ENCODE peak calls at places on chromosomes 5 and 9, in four cellular contexts. Y is NB4, C is AG04450, I is kidney epithelial cell. J is an unnamed sample.

GRCh38 chr5:168995024-168995423 is 305.9 kb downstream of the SLIT3 start:
- DNase-seq in Y (no peak), I (no peak), C (no peak), J (no peak)

GRCh38 chr9:134295101-134295745 is 31.0 kb upstream of the RXRA start:
- DNase-seq in I (no peak), Y (no peak), C (no peak), J (no peak)

GRCh38 chr9:36322462-36322861 is 64.2 kb upstream of the GNE start:
- DNase-seq in C (no peak), Y (no peak), I (no peak), J (no peak)

GRCh38 chr5:6424110-6424659 is 24.5 kb upstream of the UBE2QL1 start:
- DNase-seq in I (no peak), Y (no peak), C (no peak), J (no peak)

GRCh38 chr5:151251621-151252020 is 1.4 kb upstream of the GM2A start:
- DNase-seq in Y (no peak), C (no peak), I (no peak), J (no peak)

GRCh38 chr9:90919883-90920282 is 118.3 kb downstream of the SYK start:
- DNase-seq in C (no peak), Y (no peak), I (no peak), J (no peak)

GRCh38 chr5:61918606-61919005 is 387.4 kb upstream of the KIF2A start:
- DNase-seq in Y (no peak), C (no peak), I (no peak), J (no peak)

GRCh38 chr5:180105827-180106312 is 34.3 kb upstream of the RNF130 start:
- DNase-seq in C (no peak), I (no peak), Y (peak), J (no peak)

GRCh38 chr5:31809037-31809910 is 170.3 kb downstream of the PDZD2 start:
- DNase-seq in Y (peak), C (peak), I (peak), J (peak)

GRCh38 chr5:5294429-5294828 is 128.0 kb upstream of the ICE1 start:
- DNase-seq in C (no peak), I (no peak), Y (no peak), J (no peak)

GRCh38 chr5:77087484-77088291 is 603 bp upstream of the ZBED3 start:
- DNase-seq in I (no peak), Y (peak), C (no peak), J (no peak)

GRCh38 chr5:77082280-77082679 is 4.8 kb downstream of the ZBED3 start:
- DNase-seq in I (no peak), C (no peak), Y (no peak), J (no peak)

GRCh38 chr5:77080905-77081304 is 6.2 kb downstream of the ZBED3 start:
- DNase-seq in C (no peak), Y (no peak), I (no peak), J (no peak)

GRCh38 chr5:77083088-77083487 is 4.0 kb downstream of the ZBED3 start:
- DNase-seq in C (no peak), I (no peak), Y (no peak), J (no peak)

DNA sequence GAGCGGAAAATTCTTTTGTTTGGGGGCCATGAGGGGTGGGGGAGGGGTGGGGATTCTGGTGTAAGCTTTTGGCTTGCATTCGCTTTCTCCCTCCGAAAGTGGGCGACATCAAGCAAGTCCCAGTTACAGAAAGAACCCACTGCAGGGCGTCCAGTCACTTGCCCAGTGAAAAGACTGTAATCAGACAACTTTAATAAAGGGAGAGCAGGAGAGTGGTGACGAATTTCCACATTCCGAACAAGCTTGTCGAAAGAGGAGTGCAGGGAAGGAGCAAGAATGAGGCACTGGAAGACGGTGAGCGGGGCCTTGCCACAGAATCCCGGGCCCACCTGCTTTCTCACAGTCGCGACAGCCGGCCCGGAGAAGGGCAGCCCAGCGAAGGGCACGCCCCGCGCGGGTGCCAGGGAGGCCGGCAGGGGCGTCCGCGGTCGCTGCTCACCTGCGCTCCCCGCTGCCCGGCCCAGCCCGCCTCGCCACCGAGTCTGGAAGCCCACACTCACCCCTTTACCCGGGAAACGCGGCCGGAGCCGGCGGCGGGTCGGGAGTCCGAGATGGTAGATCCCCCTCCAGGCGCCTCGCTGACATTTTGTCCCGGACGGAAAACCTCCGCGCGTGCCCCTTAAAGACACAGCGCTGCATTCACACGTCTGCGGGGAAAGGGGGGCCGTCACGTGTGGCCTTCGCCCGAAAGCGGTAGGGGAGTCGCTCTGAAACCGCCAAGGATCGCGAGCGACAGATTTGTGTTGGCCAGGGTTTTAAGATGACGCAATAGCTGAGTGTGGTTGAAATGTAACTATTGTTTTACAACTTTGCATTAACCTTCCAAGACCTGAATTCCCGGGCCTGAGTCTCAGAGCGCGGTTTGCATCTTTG is at the start of gene ZBED3:
- DNase-seq in I (peak), Y (peak), C (peak), J (peak)
- TF ChIP-seq CTCF in I (peak), Y (peak), C (no peak), J (peak)

GRCh38 chr5:30414078-30414477 is 779.4 kb upstream of the CDH6 start:
- DNase-seq in I (no peak), C (no peak), Y (no peak), J (no peak)

DNA sequence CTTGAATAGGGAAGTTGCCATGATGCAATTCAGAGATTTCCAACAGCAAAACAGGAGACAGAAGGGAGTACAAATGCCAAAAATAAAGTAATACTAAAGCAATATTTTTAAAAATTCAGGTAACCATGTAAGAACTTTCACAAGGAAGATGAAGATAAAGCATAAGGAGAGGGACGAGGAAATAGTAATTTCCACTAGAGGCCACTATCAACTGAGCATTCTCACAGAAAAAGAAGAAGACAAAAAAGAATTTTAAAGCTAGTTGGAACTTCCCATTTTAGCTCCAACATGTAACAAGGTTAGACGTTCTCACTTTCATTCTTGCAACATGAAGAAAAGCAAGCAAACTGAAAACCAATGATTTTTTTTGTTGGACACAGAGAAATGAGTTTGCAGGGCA is 779.9 kb upstream of the CDH6 start:
- DNase-seq in Y (no peak), I (no peak), C (no peak), J (no peak)
- TF ChIP-seq CTCF in Y (no peak), I (peak), C (peak), J (no peak)

GRCh38 chr5:94159144-94159543 is 417.7 kb upstream of the POU5F2 start:
- DNase-seq in I (no peak), Y (peak), C (no peak), J (no peak)
- TF ChIP-seq CTCF in I (no peak), Y (no peak), C (no peak), J (peak)

GRCh38 chr5:92265804-92266203 is 882.7 kb upstream of the ARRDC3 start:
- DNase-seq in I (no peak), C (no peak), Y (no peak), J (no peak)
- TF ChIP-seq CTCF in I (no peak), C (no peak), Y (no peak), J (no peak)

GRCh38 chr5:154397652-154398406 is 48.0 kb upstream of the SAP30L start:
- DNase-seq in I (no peak), C (no peak), Y (no peak), J (no peak)
- TF ChIP-seq CTCF in I (no peak), C (no peak), Y (no peak), J (no peak)

DNA sequence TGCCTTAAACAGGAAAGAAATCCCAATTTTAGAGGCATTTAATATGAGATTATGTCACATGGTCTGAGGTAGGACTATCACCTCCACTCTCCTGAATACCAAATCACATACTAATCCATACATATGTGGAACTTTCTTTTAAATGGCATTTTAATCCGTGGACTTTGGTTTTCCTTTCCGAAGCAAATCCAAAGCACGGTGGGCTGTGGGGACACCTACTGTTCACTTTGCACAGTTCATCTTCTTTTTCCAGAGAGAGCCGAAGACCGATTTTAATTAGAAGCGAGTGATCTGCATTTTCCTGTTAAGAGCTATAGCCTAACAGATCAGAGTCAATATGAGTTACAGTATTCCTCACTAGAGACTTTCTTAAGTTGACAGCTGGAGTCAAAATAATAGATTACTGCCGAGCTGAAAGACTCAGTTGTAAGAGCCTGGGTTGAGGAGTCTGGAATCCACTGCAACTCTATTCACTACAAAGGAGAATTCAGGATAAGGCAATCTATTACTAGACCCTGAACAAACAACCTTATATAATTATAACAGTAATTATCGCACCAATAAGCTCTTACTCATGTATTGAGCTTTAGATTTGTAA is 144.8 kb downstream of the TRPM6 start:
- DNase-seq in I (no peak), C (peak), Y (peak), J (no peak)
- TF ChIP-seq CTCF in I (peak), C (peak), Y (peak), J (peak)